ENCODE peak calls at places on chromosomes 12 and 14, in four cellular contexts. P is ovary, G is suprapubic skin, M is sigmoid colon. Y is an unnamed sample.
A peak's percentile ranks its signal among the peaks of the same experiment; 100 is the strongest.

GRCh38 chr12:49527361-49528130 is 11.3 kb upstream of the KCNH3 start:
- DNase-seq in M (peak; percentile 15), P (no peak), G (no peak), Y (peak; percentile 11)

GRCh38 chr12:92506460-92506859 is 196.3 kb upstream of the PLEKHG7 start:
- DNase-seq in M (no peak), G (no peak), P (no peak), Y (no peak)

GRCh38 chr12:54053625-54054441 is at the start of gene HOXC4:
- DNase-seq in P (peak; percentile 60), M (no peak), G (no peak), Y (peak; percentile 39)

GRCh38 chr12:13171921-13172859 is 24.3 kb upstream of the EMP1 start:
- DNase-seq in P (no peak), G (no peak), M (no peak), Y (no peak)

GRCh38 chr14:57987596-57988300 is 121.9 kb upstream of the SLC35F4 start:
- DNase-seq in P (no peak), M (no peak), G (no peak), Y (no peak)

GRCh38 chr14:21536395-21537087 is 10.4 kb upstream of the SALL2 start:
- DNase-seq in P (no peak), M (no peak), G (no peak), Y (no peak)

GRCh38 chr12:113436993-113437728 is 15.0 kb downstream of the SDSL start:
- DNase-seq in G (no peak), P (no peak), M (no peak), Y (no peak)

GRCh38 chr12:16385779-16386646 is 38.6 kb downstream of the MGST1 start:
- DNase-seq in M (peak; percentile 68), G (no peak), P (no peak), Y (peak; percentile 28)

GRCh38 chr12:121719926-121720414 is 7.4 kb downstream of the TMEM120B start:
- DNase-seq in M (no peak), P (no peak), G (no peak), Y (no peak)

GRCh38 chr14:44170099-44170498 is 337.0 kb downstream of the FSCB start:
- DNase-seq in P (no peak), M (no peak), G (no peak), Y (no peak)

GRCh38 chr14:91281346-91281745 is 36.8 kb upstream of the GPR68 start:
- DNase-seq in M (no peak), P (no peak), G (no peak), Y (no peak)

GRCh38 chr12:84134797-84135366 is 777.7 kb downstream of the SLC6A15 start:
- DNase-seq in P (no peak), M (no peak), G (no peak), Y (no peak)

GRCh38 chr14:81415781-81416180 is 15.7 kb upstream of the STON2 start:
- DNase-seq in G (no peak), M (no peak), P (no peak), Y (no peak)

GRCh38 chr12:3326156-3326849 is 164.7 kb upstream of the PRMT8 start:
- DNase-seq in M (no peak), G (no peak), P (no peak), Y (no peak)

GRCh38 chr14:69300601-69301221 is 40.8 kb downstream of the GALNT16 start:
- DNase-seq in M (no peak), P (no peak), G (peak; percentile 77), Y (no peak)

GRCh38 chr12:127280393-127281275 is 986.3 kb upstream of the TMEM132C start:
- DNase-seq in G (no peak), P (peak; percentile 44), M (no peak), Y (peak; percentile 72)

GRCh38 chr12:43094886-43095285 is 457.1 kb downstream of the ADAMTS20 start:
- DNase-seq in G (no peak), P (no peak), M (no peak), Y (no peak)

GRCh38 chr12:14952295-14952995 is 9.0 kb downstream of the ARHGDIB start:
- DNase-seq in P (no peak), M (no peak), G (no peak), Y (no peak)

GRCh38 chr12:123941485-123942276 is 30.9 kb downstream of the CCDC92 start:
- DNase-seq in M (no peak), P (no peak), G (no peak), Y (no peak)

GRCh38 chr14:94310248-94310647 is 12.9 kb downstream of the SERPINA6 start:
- DNase-seq in M (no peak), P (no peak), G (no peak), Y (no peak)

GRCh38 chr12:64175254-64175945 is 46.7 kb downstream of the KICS2 start:
- DNase-seq in P (no peak), M (no peak), G (no peak), Y (no peak)

GRCh38 chr12:3669594-3669993 is 83.3 kb downstream of the CRACR2A start:
- DNase-seq in P (no peak), G (no peak), M (no peak), Y (no peak)

GRCh38 chr14:52547526-52547925 is 4.8 kb downstream of the TXNDC16 start:
- DNase-seq in G (no peak), M (no peak), P (no peak), Y (no peak)

GRCh38 chr12:77133566-77133965 is 68.2 kb upstream of the E2F7 start:
- DNase-seq in M (no peak), G (no peak), P (peak; percentile 51), Y (peak; percentile 34)

GRCh38 chr12:48771588-48772112 is 17.2 kb downstream of the ADCY6 start:
- DNase-seq in G (no peak), P (no peak), M (no peak), Y (no peak)

GRCh38 chr12:59803735-59804134 is 207.9 kb downstream of the SLC16A7 start:
- DNase-seq in G (no peak), P (no peak), M (no peak), Y (no peak)

GRCh38 chr14:102197317-102197850 is 57.7 kb downstream of the WDR20 start:
- DNase-seq in G (no peak), P (no peak), M (no peak), Y (no peak)

GRCh38 chr12:50537538-50537919 is 32.7 kb downstream of the DIP2B start:
- DNase-seq in G (no peak), M (no peak), P (no peak), Y (no peak)

GRCh38 chr12:112172556-112173324 is 47.4 kb downstream of the TRAFD1 start:
- DNase-seq in P (no peak), G (no peak), M (peak; percentile 56), Y (no peak)
- H3K27ac ChIP-seq in P (no peak overlapping the region), G (no peak overlapping the region), M (no peak overlapping the region), Y (no peak overlapping the region)

DNA sequence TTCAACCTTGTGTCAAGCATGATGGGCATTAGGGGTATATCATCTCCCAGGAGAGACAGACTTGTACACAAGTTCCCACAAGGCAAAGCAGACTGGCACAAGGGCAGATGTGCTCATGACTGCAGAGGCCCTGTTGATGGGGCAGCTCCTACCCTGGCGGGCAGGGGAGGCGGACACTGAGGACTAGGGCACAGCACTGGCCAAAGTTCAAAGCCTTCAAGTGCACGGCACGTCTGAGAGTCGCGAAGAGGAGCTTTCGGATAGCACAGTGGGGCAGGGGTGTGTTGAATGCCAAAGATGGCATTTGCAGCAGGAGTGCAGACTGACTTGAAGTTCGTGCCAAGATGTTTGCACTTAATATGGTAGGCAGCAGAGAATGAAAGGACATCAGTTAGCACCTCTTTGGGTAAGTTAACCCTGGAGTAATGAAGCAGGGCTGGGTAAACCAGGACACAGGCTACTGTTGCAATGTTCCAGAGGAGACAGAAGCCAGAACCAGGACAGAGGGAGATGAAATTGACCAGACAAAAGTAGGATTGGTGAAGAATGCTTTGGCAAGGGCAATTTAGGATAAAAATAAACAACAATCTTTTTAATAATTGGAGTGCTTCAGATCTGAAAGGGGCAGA is 6.7 kb upstream of the EML1 start:
- DNase-seq in P (no peak), M (no peak), G (peak; percentile 63), Y (no peak)
- TF ChIP-seq EP300 in P (no peak), M (peak; percentile 95), G (no peak), Y (peak; percentile 42)

DNA sequence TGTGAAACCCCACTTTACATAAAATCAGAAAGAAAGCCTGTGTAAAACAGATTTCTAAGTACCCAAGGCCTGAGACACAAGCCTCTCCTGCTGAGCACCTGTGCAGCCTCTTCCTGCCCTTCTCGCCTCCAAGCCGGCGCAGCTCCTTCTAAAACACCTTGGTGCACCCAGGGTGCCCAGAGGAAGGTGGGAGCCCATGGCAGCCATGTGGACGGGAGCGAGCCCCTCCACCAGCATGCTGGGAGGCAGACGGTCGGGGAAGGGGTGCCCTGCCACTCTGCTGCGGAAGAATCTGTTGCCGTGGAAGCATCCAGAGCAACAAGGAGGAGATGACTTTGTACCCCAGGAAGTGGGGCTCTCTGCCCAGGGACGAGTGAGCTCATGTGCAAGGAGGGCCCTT is 103.1 kb upstream of the C14orf180 start:
- DNase-seq in M (no peak), P (no peak), G (peak; percentile 65), Y (no peak)
- H3K9me3 ChIP-seq in M (peaks cover 2% of the 10 kb centered on the region), P (no peaks in the 10 kb centered on the region), G (peaks cover 3% of the 10 kb centered on the region), Y (peaks cover 11% of the 10 kb centered on the region)

GRCh38 chr14:75482366-75482765 is 39.9 kb upstream of the BATF start:
- DNase-seq in G (no peak), M (no peak), P (no peak), Y (no peak)

GRCh38 chr14:75479770-75480600 is 42.3 kb upstream of the BATF start:
- DNase-seq in G (no peak), P (no peak), M (peak; percentile 45), Y (no peak)

GRCh38 chr14:75476274-75476995 is 45.8 kb upstream of the BATF start:
- DNase-seq in G (no peak), P (peak; percentile 66), M (peak; percentile 85), Y (peak; percentile 17)

GRCh38 chr14:75477881-75478280 is 44.4 kb upstream of the BATF start:
- DNase-seq in G (no peak), P (no peak), M (no peak), Y (no peak)
- H3K27ac ChIP-seq in G (no peak overlapping the region), P (no peak overlapping the region), M (no peak overlapping the region), Y (no peak overlapping the region)